ENCODE peak calls at places on chromosomes 1 and 21, in eight cellular contexts. P, D, G, S, R, C, U and L are unnamed samples.

GRCh38 chr1:94068096-94068830 is 52.7 kb downstream of the ABCA4 start:
- DNase-seq in S (no peak), C (no peak), D (peak), U (no peak), R (no peak), P (no peak), G (peak), L (no peak)

GRCh38 chr21:36759348-36760083 is 60.6 kb downstream of the SIM2 start:
- DNase-seq in S (no peak), R (no peak), U (no peak), C (no peak), P (no peak), G (no peak), D (no peak), L (no peak)

GRCh38 chr1:107140703-107141490 is at the start of gene NTNG1:
- DNase-seq in S (no peak), R (no peak), C (no peak), U (no peak), G (peak), D (no peak), P (no peak), L (peak)

GRCh38 chr1:67407498-67407897 is 22.7 kb downstream of the SERBP1 start:
- DNase-seq in C (no peak), G (no peak), R (no peak), P (no peak), U (no peak), D (no peak), S (no peak), L (no peak)

GRCh38 chr21:16002872-16003466 is 273.2 kb downstream of the USP25 start:
- DNase-seq in D (no peak), C (no peak), R (no peak), S (no peak), G (no peak), P (peak), U (no peak), L (no peak)

GRCh38 chr1:38559180-38559874 is 300.2 kb downstream of the RRAGC start:
- DNase-seq in C (no peak), U (peak), G (no peak), P (no peak), S (peak), D (no peak), R (no peak), L (peak)

GRCh38 chr1:40820251-40820797 is 36.7 kb downstream of the KCNQ4 start:
- DNase-seq in P (no peak), S (no peak), U (no peak), R (no peak), G (no peak), C (no peak), D (no peak), L (no peak)

GRCh38 chr1:39895096-39895495 is 6.6 kb downstream of the MYCL start:
- DNase-seq in G (no peak), R (no peak), D (no peak), S (no peak), U (no peak), P (no peak), C (no peak), L (no peak)

GRCh38 chr1:183567584-183567983 is 22.7 kb downstream of the NCF2 start:
- DNase-seq in S (no peak), P (no peak), D (peak), U (no peak), R (peak), C (no peak), G (peak), L (no peak)

GRCh38 chr1:92855236-92855635 is 23.4 kb downstream of the RPL5 start:
- DNase-seq in P (no peak), U (no peak), S (no peak), D (no peak), R (no peak), C (no peak), G (no peak), L (no peak)

GRCh38 chr1:155007253-155007828 is 4.7 kb downstream of the ZBTB7B start:
- DNase-seq in U (no peak), S (no peak), R (no peak), G (no peak), C (no peak), P (no peak), D (no peak), L (no peak)

GRCh38 chr1:225486856-225487255 is 59.0 kb upstream of the LBR start:
- DNase-seq in G (no peak), P (no peak), D (no peak), C (no peak), R (no peak), S (no peak), U (no peak), L (no peak)

GRCh38 chr1:18007391-18008106 is 100.0 kb upstream of the IGSF21 start:
- DNase-seq in C (no peak), U (no peak), G (no peak), P (no peak), D (no peak), S (no peak), R (no peak), L (no peak)